ENCODE peak calls at places on chromosomes 4 and X, in five cellular contexts. F is C1 segment of cervical spinal cord, J is aorta, N is ascending aorta, K is fibroblast of pulmonary artery. Q is an unnamed sample.
A peak's percentile ranks its signal among the peaks of the same experiment; 100 is the strongest.

GRCh38 chr4:120144634-120145033 is 78.0 kb upstream of the MAD2L1 start:
- DNase-seq in F (no peak), K (no peak), J (no peak), N (no peak), Q (no peak)

GRCh38 chrX:57595381-57595811 is 3.6 kb downstream of the ZXDB start:
- DNase-seq in J (no peak), N (no peak), K (peak; percentile 77), F (no peak), Q (no peak)

GRCh38 chr4:141826260-141826659 is 189.9 kb downstream of the IL15 start:
- DNase-seq in F (no peak), N (no peak), J (no peak), K (no peak), Q (no peak)

GRCh38 chr4:131063878-131064277 is 1967.9 kb downstream of the C4orf33 start:
- DNase-seq in N (no peak), F (no peak), J (no peak), K (no peak), Q (no peak)

GRCh38 chrX:41164469-41164868 is 79.2 kb downstream of the USP9X start:
- DNase-seq in N (no peak), J (no peak), F (no peak), K (no peak), Q (no peak)

GRCh38 chr4:184170996-184171395 is 46.7 kb downstream of the ENPP6 start:
- DNase-seq in F (no peak), N (no peak), J (no peak), K (peak; percentile 8), Q (no peak)

GRCh38 chr4:128461300-128462103 is 173.9 kb upstream of the PGRMC2 start:
- DNase-seq in J (no peak), N (no peak), K (peak; percentile 87), F (no peak), Q (no peak)

GRCh38 chr4:10267066-10267465 is 150.5 kb upstream of the WDR1 start:
- DNase-seq in F (no peak), K (no peak), N (no peak), J (no peak), Q (no peak)

GRCh38 chrX:3244203-3244743 is 102.2 kb downstream of the MXRA5 start:
- DNase-seq in F (no peak), N (no peak), K (peak; percentile 82), J (no peak), Q (no peak)

GRCh38 chr4:71009091-71009490 is 15.6 kb downstream of the DCK start:
- DNase-seq in K (peak; percentile 14), F (no peak), J (no peak), N (no peak), Q (no peak)

GRCh38 chr4:183264614-183265013 is 55.5 kb downstream of the CLDN22 start:
- DNase-seq in K (peak; percentile 21), N (no peak), F (no peak), J (no peak), Q (no peak)

GRCh38 chr4:44438687-44439086 is 9.9 kb downstream of the KCTD8 start:
- DNase-seq in N (no peak), K (no peak), F (peak; percentile 14), J (no peak), Q (no peak)

GRCh38 chr4:144582975-144583374 is 63.0 kb upstream of the HHIP start:
- DNase-seq in N (no peak), F (no peak), K (no peak), J (no peak), Q (no peak)

GRCh38 chr4:126955292-126956191 is 677.2 kb upstream of the INTU start:
- DNase-seq in J (no peak), K (no peak), F (no peak), N (no peak), Q (no peak)

GRCh38 chrX:2766921-2767320 is 15.1 kb downstream of the XG start:
- DNase-seq in N (no peak), J (no peak), K (no peak), F (no peak), Q (no peak)

GRCh38 chr4:1012031-1012739 is 759 bp downstream of the FGFRL1 start:
- DNase-seq in N (no peak), J (no peak), K (no peak), F (no peak), Q (peak; percentile 47)

Q was measured in naive thymus-derived CD4-positive, alpha-beta T cell.